ENCODE peak calls at places on chromosomes 1 and 21, in six cellular contexts. X is dorsolateral prefrontal cortex, E is Panc1, H is mucosa of descending colon, N is astrocyte of the spinal cord, O is brain microvascular endothelial cell. A is an unnamed sample.
A peak's percentile ranks its signal among the peaks of the same experiment; 100 is the strongest.

GRCh38 chr21:46515109-46515508 is 56.4 kb downstream of the DIP2A start:
- DNase-seq in X (peak; percentile 79), E (no peak), H (peak; percentile 41), N (peak; percentile 29), O (no peak), A (no peak)

GRCh38 chr1:229340496-229340895 is 2.4 kb downstream of the CCSAP start:
- DNase-seq in X (peak; percentile 55), E (no peak), H (no peak), N (no peak), O (no peak), A (no peak)

GRCh38 chr1:41576620-41577019 is 92.1 kb upstream of the EDN2 start:
- DNase-seq in X (no peak), E (no peak), H (no peak), N (peak; percentile 21), O (peak; percentile 7), A (no peak)

GRCh38 chr1:5093042-5093441 is 438.6 kb downstream of the AJAP1 start:
- DNase-seq in X (no peak), E (no peak), H (no peak), N (no peak), O (no peak), A (no peak)

GRCh38 chr1:190717055-190717454 is 239.4 kb upstream of the BRINP3 start:
- DNase-seq in X (no peak), E (no peak), H (no peak), N (no peak), O (no peak), A (no peak)

GRCh38 chr1:198667186-198667585 is 28.3 kb downstream of the PTPRC start:
- DNase-seq in X (no peak), E (no peak), H (no peak), N (no peak), O (no peak), A (no peak)

GRCh38 chr1:237005674-237006073 is 1.4 kb upstream of the MT1HL1 start:
- DNase-seq in X (no peak), E (no peak), H (no peak), N (no peak), O (no peak), A (no peak)

GRCh38 chr1:71093938-71094337 is 13.1 kb upstream of the ZRANB2 start:
- DNase-seq in X (no peak), E (no peak), H (no peak), N (peak; percentile 38), O (no peak), A (no peak)

GRCh38 chr1:151511636-151512215 is 539 bp downstream of the CGN start:
- DNase-seq in X (peak; percentile 26), E (no peak), H (peak; percentile 76), N (no peak), O (no peak), A (no peak)

GRCh38 chr1:87179851-87180519 is 148.7 kb upstream of the LMO4 start:
- DNase-seq in X (no peak), E (no peak), H (no peak), N (no peak), O (no peak), A (no peak)

GRCh38 chr1:81760487-81761097 is 40.1 kb upstream of the ADGRL2 start:
- DNase-seq in X (no peak), E (no peak), H (no peak), N (peak; percentile 36), O (peak; percentile 6), A (no peak)

GRCh38 chr1:179310721-179311120 is 17.1 kb downstream of the SOAT1 start:
- DNase-seq in X (no peak), E (peak; percentile 67), H (no peak), N (peak; percentile 76), O (peak; percentile 48), A (peak; percentile 96)

GRCh38 chr1:231057410-231057809 is 17.4 kb upstream of the FAM89A start:
- DNase-seq in X (no peak), E (no peak), H (no peak), N (no peak), O (no peak), A (no peak)

GRCh38 chr1:91555821-91556531 is 55.3 kb downstream of the CDC7 start:
- DNase-seq in X (no peak), E (no peak), H (no peak), N (peak; percentile 67), O (peak; percentile 79), A (no peak)

DNA sequence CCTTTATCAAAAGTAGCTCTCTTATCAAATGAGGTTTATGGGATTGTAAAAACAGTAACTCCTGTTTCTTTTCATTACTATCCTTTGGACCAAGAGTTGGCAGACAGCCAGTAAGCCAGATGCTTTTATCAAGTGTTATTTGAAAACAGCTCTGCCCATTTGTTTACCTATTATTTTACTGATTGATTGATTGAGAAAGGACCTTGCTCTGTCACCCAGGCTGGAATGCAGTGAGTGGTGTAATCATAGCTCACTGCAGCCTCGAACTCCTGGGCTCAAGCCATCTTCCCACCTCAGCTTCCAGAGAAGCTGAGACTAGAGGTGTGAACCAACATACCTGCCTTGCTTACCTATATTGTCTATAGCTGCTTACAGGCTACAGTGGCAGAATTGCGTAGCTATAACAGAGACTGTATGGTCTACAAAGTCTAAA is 3.6 kb downstream of the PRKAB2 start:
- DNase-seq in X (peak; percentile 6), E (no peak), H (peak; percentile 32), N (peak; percentile 34), O (peak; percentile 33), A (no peak)
- H3K4me3 ChIP-seq in X (no peak overlapping the region), E (no peak overlapping the region), H (no peak overlapping the region), N (no peak overlapping the region), O (no peak overlapping the region), A (no peak overlapping the region)

DNA sequence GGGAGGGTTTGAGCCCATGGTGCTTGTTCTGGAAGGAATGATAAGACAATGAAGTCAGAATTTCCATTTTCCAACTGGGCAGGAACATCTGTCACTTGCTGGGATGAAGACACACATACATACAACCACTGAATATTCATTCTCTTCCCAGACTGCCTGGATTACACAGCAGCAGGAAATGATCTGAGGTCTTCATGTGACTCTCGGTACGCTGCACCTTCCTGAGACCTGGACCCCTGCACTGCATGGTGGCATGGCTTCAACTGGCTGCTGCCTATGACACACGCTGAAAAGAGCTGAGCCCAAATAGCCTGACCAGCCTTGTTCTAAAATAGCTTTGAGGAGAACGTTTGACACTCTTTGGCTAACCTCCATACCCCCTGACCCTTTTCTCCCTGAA is 150.6 kb downstream of the GABPA start:
- DNase-seq in X (no peak), E (no peak), H (no peak), N (no peak), O (no peak), A (no peak)
- TF ChIP-seq CTCF in X (no peak), E (no peak), H (no peak), N (no peak), O (no peak), A (no peak)

DNA sequence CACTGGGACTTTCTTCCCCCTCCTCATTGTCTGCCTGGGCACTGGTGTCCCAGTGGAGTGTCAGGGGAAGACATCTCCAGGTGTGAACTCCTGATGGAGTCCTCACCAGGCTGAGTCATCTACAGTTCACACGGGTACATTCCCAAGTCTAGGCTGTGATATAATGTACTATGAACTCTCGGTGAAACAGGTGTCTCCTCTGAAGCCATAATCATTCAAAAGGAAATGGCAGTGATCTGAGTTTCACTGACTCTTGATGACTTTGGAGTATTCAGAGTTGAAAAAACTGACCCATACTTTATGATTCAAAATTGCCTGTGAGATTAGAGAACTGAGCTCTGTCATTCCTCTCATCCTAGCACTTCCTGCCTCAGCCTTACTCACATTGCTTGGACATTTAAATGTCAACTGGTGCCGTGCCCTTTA is 9.1 kb downstream of the LAMC2 start:
- DNase-seq in X (no peak), E (no peak), H (no peak), N (no peak), O (peak; percentile 49), A (no peak)
- H3K4me3 ChIP-seq in X (no peak overlapping the region), E (no peak overlapping the region), H (no peak overlapping the region), N (no peak overlapping the region), O (no peak overlapping the region), A (no peak overlapping the region)

GRCh38 chr1:21511579-21512522 is 2.6 kb downstream of the ALPL start:
- DNase-seq in X (no peak), E (no peak), H (peak; percentile 54), N (peak; percentile 97), O (peak; percentile 95), A (peak; percentile 85)
- TF ChIP-seq CTCF in X (no peak), E (no peak), H (no peak), N (no peak), O (no peak), A (no peak)

DNA sequence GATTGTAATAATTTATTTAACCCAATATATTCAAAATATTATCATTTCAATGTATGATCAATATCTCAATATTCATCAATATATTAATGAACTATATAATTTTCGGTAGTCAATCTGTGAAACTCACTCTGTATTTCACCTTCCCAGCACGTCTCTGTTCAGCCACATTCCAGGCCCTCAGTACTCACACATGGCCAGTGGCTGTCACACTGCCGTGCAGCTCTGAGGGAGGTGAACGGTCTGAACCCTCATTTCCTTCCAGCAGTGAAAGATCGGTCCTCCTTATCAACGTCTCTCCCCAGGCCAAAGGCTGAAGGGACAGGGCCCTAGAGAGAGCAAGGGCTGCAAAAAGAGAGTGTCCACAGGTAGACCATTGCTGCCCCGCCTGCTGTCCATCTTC is 39.5 kb upstream of the ZNF124 start:
- DNase-seq in X (no peak), E (no peak), H (no peak), N (no peak), O (no peak), A (no peak)
- H3K4me3 ChIP-seq in X (peak overlapping the region; percentile 97), E (no peak overlapping the region), H (no peak overlapping the region), N (no peak overlapping the region), O (no peak overlapping the region), A (no peak overlapping the region)

GRCh38 chr1:245181123-245181522 is 26.3 kb downstream of the KIF26B start:
- DNase-seq in X (no peak), E (no peak), H (no peak), N (no peak), O (no peak), A (no peak)
- TF ChIP-seq CTCF in X (no peak), E (no peak), H (no peak), N (no peak), O (no peak), A (no peak)

DNA sequence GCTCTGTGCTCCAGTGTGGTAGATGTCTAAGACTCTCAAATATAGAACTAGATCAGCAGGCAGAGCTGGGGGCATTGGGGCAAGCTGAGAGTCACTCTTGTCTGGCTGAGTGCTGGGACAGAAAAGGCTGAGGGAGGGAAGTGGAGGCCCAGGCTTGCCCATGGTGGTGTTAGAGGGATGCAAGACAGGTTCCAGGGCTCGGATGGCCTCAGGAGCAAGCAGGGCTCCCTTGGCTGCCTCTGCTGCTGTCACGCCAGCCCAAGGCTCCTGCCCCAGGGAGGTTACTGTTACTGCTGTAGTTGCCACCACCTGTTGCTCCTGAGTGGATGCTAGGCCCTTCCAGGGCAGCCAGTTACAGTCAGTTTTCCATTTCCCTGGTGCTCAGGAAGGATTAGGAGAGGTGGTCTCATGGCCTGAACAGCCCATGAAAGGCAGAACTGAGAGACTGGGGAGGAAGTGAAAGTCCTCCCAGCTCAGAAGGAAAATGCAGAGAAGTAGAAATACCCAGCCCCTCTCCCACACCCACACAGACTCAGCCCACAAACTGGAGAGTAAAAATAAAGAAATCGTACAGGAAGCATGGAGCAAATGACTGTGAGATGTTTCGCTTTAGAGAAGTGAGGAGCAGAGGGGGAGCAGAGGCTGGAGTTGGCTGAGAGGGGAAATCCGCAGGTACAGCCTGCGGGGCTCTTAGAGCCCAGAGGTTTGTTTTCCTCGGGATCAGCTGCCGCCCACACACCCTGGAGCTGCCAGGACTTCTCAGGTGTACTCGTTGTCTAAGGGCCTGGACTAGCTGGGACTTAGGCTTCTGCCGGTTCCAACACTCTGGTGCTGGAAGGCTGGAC is 2.1 kb downstream of the IL6R start:
- DNase-seq in X (no peak), E (no peak), H (no peak), N (no peak), O (no peak), A (no peak)
- H3K4me3 ChIP-seq in X (peak overlapping the region; percentile 77), E (peak overlapping the region; percentile 61), H (no peak overlapping the region), N (no peak overlapping the region), O (no peak overlapping the region), A (peak overlapping the region; percentile 96)